ENCODE peak calls at places on chromosomes 4 and X, in five cellular contexts. X is fibroblast of villous mesenchyme, Z is adrenal gland, H is RWPE1, G is WTC11. V is an unnamed sample.

GRCh38 chr4:102501176-102501634 is at the start of gene NFKB1:
- DNase-seq in X (peak), Z (peak), H (peak), G (peak), V (peak)

GRCh38 chr4:73257242-73257994 is 1.2 kb downstream of the ANKRD17 start:
- DNase-seq in X (peak), Z (peak), H (peak), G (peak), V (peak)

GRCh38 chrX:15418041-15418706 is 34.0 kb upstream of the VEGFD start:
- DNase-seq in X (no peak), Z (no peak), H (no peak), G (no peak), V (no peak)

GRCh38 chr4:150579591-150580234 is 2.2 kb upstream of the MAB21L2 start:
- DNase-seq in X (peak), Z (no peak), H (no peak), G (peak), V (no peak)

GRCh38 chr4:54096563-54096962 is 3.4 kb upstream of the GSX2 start:
- DNase-seq in X (no peak), Z (no peak), H (no peak), G (no peak), V (no peak)

GRCh38 chrX:7117587-7117986 is 29.9 kb upstream of the STS start:
- DNase-seq in X (no peak), Z (no peak), H (no peak), G (no peak), V (no peak)

GRCh38 chr4:101419324-101420135 is 72.2 kb upstream of the PPP3CA start:
- DNase-seq in X (peak), Z (no peak), H (no peak), G (no peak), V (no peak)

GRCh38 chrX:144716187-144716586 is 531.1 kb upstream of the SPANXN1 start:
- DNase-seq in X (no peak), Z (no peak), H (no peak), G (no peak), V (no peak)

GRCh38 chr4:10003666-10004065 is 17.6 kb downstream of the SLC2A9 start:
- DNase-seq in X (no peak), Z (no peak), H (no peak), G (no peak), V (no peak)

GRCh38 chrX:48683411-48683982 is at the start of gene WAS:
- DNase-seq in X (no peak), Z (no peak), H (no peak), G (no peak), V (no peak)

GRCh38 chr4:61041527-61041926 is 158.6 kb upstream of the ADGRL3 start:
- DNase-seq in X (no peak), Z (no peak), H (no peak), G (no peak), V (no peak)

GRCh38 chr4:6443035-6444023 is 29.1 kb downstream of the PPP2R2C start:
- DNase-seq in X (no peak), Z (no peak), H (no peak), G (no peak), V (no peak)

GRCh38 chrX:44343412-44343942 is at the start of gene EFHC2:
- DNase-seq in X (peak), Z (no peak), H (no peak), G (peak), V (no peak)

GRCh38 chr4:6943012-6943869 is 33.6 kb downstream of the TBC1D14 start:
- DNase-seq in X (no peak), Z (no peak), H (no peak), G (no peak), V (no peak)

DNA sequence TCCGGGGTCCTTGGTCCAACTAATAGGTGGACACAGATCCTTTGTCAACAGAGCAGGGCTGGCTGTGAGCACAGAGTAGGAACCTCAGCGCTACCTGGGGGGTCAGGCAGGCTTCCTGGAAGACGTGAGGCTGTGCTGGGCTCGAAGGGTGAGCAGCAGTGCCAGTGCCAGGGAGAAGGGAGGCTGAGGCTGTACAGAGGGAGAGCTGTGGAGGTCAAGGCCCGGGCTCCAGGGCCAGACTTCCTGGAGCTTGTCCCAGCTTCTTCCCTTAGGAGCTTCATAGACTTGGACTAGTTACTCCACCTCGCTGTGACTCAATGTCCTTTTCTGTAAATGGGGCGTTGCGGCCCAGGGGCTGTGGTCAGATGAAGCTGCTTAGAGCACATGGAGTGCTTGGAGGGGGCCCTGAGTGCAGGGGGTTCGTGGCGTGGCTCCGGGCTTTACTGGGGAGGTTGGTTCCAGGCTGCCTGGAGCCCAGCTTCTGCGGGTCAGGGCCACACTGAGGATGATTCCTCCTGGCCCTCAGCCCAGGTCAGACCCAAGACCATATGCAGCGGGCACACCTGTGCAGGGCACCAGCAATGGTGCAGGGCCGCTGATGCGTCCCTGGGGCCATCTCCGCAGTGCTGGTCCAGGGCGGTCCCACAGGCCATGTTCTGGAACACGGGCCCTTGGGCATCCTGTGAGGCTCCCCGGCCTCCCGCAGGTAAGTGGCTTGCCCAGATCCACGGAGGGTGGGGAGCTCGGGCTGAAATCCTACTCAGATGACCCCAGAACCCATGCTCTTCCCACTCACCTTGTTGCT is 98.1 kb downstream of the DCTD start:
- DNase-seq in X (no peak), Z (no peak), H (no peak), G (no peak), V (no peak)
- TF ChIP-seq CTCF in X (no peak), Z (no peak), H (no peak), G (no peak), V (no peak)

DNA sequence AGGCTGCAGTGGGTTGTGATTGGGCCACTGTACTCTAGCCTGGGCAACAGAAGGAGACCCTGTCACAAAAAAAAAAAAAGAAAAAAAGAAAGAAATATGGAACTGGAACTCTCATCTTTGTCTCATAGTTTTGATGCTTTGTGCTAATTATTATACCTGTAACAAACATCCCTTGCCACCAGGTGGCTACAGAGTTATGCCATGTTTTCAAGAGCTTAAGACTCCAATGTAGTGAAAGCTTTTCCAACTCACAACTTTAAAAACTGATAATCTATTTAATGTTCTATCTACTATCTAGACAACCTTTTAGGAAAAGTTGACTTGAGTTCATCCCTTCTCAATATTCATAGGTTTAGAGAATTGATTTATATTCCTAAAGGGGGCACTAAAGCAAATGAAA is 42.4 kb downstream of the HTR2C start:
- DNase-seq in X (peak), Z (no peak), H (no peak), G (no peak), V (no peak)
- TF ChIP-seq CTCF in X (peak), Z (peak), H (peak), G (no peak), V (no peak)

GRCh38 chrX:103017542-103017941 is 46.4 kb downstream of the BEX1 start:
- DNase-seq in X (no peak), Z (no peak), H (no peak), G (no peak), V (no peak)
- TF ChIP-seq CTCF in X (no peak), Z (no peak), H (no peak), G (no peak), V (no peak)

DNA sequence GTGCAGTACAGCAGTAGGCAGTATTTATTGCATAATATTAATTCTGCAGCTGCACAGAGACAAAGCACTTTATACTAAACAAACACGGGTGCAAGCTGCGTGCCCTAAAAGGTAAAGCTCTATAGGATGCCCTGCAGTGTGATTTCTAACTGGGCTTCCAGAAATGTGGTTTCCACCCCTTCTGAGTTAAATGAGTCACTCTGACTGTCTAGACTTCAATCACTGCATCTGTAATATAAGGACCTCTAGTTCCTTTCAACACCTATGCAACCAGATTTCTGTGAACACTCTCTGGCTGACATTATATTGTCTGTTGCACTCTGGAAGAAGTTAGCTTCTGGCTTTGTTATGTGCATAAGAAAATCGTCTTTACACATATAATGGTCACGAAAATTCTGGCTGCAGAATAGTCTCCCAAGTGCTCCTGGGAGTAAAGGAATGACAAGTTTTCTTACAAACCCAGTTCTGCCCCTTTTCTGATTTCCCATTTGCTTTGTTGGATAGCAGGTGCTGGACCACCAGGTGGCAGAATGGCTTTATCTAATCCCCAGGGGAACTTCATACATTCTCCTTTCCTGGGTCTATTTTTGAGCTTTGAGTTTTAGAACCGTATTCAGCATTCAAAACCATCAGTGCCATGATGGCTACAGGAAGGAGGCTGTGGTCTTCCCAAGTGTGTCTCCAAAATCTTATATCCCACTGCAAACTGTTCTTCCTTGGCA is 842.2 kb downstream of the STIM2 start:
- DNase-seq in X (no peak), Z (no peak), H (peak), G (peak), V (no peak)
- TF ChIP-seq CTCF in X (peak), Z (no peak), H (peak), G (peak), V (no peak)

DNA sequence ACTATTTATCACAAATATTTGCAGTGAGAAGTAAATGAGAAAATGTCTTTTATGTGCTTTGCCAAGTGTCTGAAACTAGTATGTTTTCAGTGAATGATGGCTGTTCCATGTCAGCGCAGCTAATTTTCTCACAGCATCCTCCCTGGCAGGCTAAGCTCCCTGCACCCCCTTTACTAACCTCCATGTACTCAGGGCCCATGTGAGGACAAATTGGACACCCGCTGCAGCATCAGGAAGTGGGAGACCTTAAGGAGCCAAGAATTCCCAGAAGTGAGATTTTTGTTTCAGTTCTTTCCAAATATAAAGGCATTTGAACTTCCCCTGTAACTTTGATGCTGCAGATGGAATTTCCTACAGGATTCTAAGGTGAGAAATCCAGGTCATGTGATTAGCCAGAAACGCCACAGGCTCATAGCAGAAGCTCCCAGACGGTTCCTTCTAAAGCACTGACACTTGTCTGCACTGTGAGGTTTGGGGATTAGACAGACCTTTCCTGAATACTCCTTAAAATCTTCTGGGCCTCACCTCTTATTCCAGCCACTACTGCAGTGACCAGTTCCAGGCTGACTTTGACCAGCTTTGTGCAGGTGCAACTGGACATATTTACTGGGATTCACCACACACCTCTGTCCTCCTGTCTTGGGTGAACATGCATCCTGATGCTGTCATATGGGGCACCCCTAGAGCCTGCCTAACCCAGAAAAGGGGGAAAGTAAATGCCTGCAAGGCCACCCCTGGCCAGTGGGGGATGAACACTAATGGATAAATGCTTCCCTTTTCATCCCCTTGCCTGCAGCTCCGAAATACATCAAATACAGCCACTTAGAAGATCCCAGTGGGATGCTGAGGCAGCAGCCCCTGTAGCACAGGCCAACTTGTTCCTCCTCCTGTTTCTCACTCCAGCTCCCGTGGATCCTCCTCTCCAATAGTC is 45.9 kb downstream of the LGI2 start:
- DNase-seq in X (no peak), Z (no peak), H (no peak), G (peak), V (no peak)
- TF ChIP-seq CTCF in X (no peak), Z (no peak), H (no peak), G (no peak), V (no peak)

V was measured in ascending aorta.